ENCODE peak calls at places on chromosome 1, in ten cellular contexts. S is uterus; B is suprapubic skin; N is H1; F is brain microvascular endothelial cell; H is aorta; P is CD8-positive, alpha-beta memory T cell; U is colonic mucosa; V is heart left ventricle; D is PC-3. K is an unnamed sample.

GRCh38 chr1:50605186-50605875 is 182.1 kb upstream of the DMRTA2 start:
- DNase-seq in S (no peak), B (no peak), N (no peak), F (peak), H (no peak), P (no peak), U (peak), V (no peak), D (peak), K (no peak)

GRCh38 chr1:224497714-224498573 is 63.3 kb upstream of the WDR26 start:
- DNase-seq in S (no peak), B (no peak), N (no peak), F (peak), H (peak), P (no peak), U (no peak), V (peak), D (peak), K (no peak)

GRCh38 chr1:41712687-41713086 is 206.0 kb downstream of the HIVEP3 start:
- DNase-seq in S (no peak), B (no peak), N (no peak), F (no peak), H (no peak), P (no peak), U (no peak), V (peak), D (peak), K (no peak)

GRCh38 chr1:27436204-27437159 is 44.1 kb downstream of the GPR3 start:
- DNase-seq in S (no peak), B (no peak), N (no peak), F (peak), H (no peak), P (no peak), U (peak), V (no peak), D (peak), K (no peak)

GRCh38 chr1:158087320-158087927 is 93.3 kb upstream of the CD1D start:
- DNase-seq in S (peak), B (no peak), N (peak), F (peak), H (no peak), P (no peak), U (peak), V (peak), D (peak), K (no peak)

GRCh38 chr1:979744-980072 is 2.2 kb downstream of the PERM1 start:
- DNase-seq in S (no peak), B (no peak), N (no peak), F (no peak), H (no peak), P (no peak), U (no peak), V (no peak), D (no peak), K (no peak)

GRCh38 chr1:150002217-150002616 is 8.3 kb downstream of the OTUD7B start:
- DNase-seq in S (no peak), B (no peak), N (no peak), F (no peak), H (no peak), P (no peak), U (no peak), V (no peak), D (no peak), K (no peak)

GRCh38 chr1:160124709-160125478 is 9.3 kb downstream of the ATP1A2 start:
- DNase-seq in S (no peak), B (no peak), N (no peak), F (peak), H (no peak), P (no peak), U (no peak), V (no peak), D (peak), K (no peak)

GRCh38 chr1:181140891-181141290 is 52.4 kb downstream of the IER5 start:
- DNase-seq in S (no peak), B (no peak), N (no peak), F (no peak), H (no peak), P (no peak), U (no peak), V (no peak), D (no peak), K (no peak)
- H3K27ac ChIP-seq in S (peak), B (no peak), N (no peak), F (no peak), H (no peak), P (no peak), U (no peak), V (no peak), D (peak), K (no peak)

DNA sequence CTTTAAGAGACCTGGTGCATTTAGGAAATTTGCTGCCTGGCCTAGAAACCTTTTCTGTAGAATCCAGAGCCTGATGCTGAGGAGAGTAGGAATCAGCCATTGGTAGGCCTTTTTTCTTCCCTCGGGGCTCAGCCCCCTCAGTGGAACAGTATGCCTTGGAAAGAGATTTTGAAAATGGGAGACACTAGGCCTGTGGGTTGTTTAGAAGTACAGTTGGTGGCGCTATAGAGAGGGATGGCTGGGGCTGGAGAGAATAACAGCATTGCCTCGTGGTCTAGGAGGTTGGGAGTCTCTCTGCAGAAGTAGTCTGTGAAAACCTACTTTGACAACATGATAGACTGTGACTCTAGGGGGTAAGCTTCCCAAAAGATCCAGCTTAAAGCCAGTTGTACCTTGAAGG is 8.2 kb downstream of the KIF2C start:
- DNase-seq in S (no peak), B (no peak), N (no peak), F (no peak), H (no peak), P (no peak), U (no peak), V (no peak), D (no peak), K (no peak)
- H3K4me3 ChIP-seq in S (no peak), B (no peak), N (no peak), F (no peak), H (no peak), P (no peak), U (no peak), V (no peak), D (no peak), K (no peak)

DNA sequence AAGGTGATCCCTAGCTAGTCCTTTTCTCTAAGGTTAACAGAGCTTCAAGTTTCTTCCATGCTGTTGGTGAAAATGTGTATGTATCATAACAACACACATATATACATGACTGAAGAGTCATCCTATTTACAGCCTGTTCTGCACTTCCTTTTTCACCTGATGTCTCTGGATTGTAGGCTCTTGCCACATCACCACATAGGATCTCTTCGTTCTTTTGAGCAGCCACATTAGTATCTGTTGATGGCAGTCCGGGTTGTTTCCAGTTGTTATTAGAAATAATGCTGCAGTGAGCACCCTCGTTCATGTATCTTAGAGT is 19.7 kb downstream of the MRPL37 start:
- DNase-seq in S (no peak), B (no peak), N (no peak), F (no peak), H (no peak), P (no peak), U (no peak), V (no peak), D (no peak), K (no peak)
- H3K27ac ChIP-seq in S (peak), B (peak), N (no peak), F (no peak), H (no peak), P (no peak), U (peak), V (peak), D (no peak), K (no peak)

GRCh38 chr1:107786214-107786842 is 178.7 kb downstream of the VAV3 start:
- DNase-seq in S (no peak), B (no peak), N (no peak), F (no peak), H (no peak), P (no peak), U (no peak), V (no peak), D (no peak), K (no peak)
- H3K4me3 ChIP-seq in S (no peak), B (peak), N (no peak), F (no peak), H (no peak), P (peak), U (no peak), V (no peak), D (no peak), K (peak)

GRCh38 chr1:68175621-68176398 is 56.5 kb downstream of the WLS start:
- DNase-seq in S (no peak), B (no peak), N (no peak), F (no peak), H (no peak), P (no peak), U (peak), V (peak), D (peak), K (no peak)
- H3K27ac ChIP-seq in S (no peak), B (peak), N (no peak), F (peak), H (peak), P (no peak), U (peak), V (peak), D (no peak), K (no peak)